ENCODE peak calls at places on chromosome 18, in nine cellular contexts. W is foreskin keratinocyte, O is WTC11, H is tibial nerve, G is sigmoid colon, D is dorsolateral prefrontal cortex, I is neural crest cell, Q is fibroblast of mammary gland, E is choroid plexus epithelial cell. S is an unnamed sample.

GRCh38 chr18:80145191-80145799 is 36.2 kb downstream of the ADNP2 start:
- DNase-seq in W (no peak), O (no peak), H (no peak), G (no peak), D (no peak), I (no peak), Q (peak; percentile 16), E (peak; percentile 69), S (no peak)

GRCh38 chr18:72867721-72868665 is at the start of gene NETO1:
- DNase-seq in W (no peak), O (peak; percentile 62), H (no peak), G (no peak), D (no peak), I (peak; percentile 42), Q (no peak), E (peak; percentile 7), S (peak; percentile 61)

GRCh38 chr18:56139792-56140254 is 498.6 kb downstream of the TXNL1 start:
- DNase-seq in W (no peak), O (no peak), H (no peak), G (no peak), D (peak; percentile 44), I (no peak), Q (peak; percentile 54), E (peak; percentile 54), S (no peak)

GRCh38 chr18:49726564-49726963 is 86.8 kb downstream of the ACAA2 start:
- DNase-seq in W (no peak), O (no peak), H (no peak), G (no peak), D (no peak), I (no peak), Q (no peak), E (peak; percentile 56), S (no peak)

GRCh38 chr18:22977847-22978701 is 44.9 kb downstream of the RBBP8 start:
- DNase-seq in W (peak; percentile 73), O (no peak), H (no peak), G (no peak), D (no peak), I (no peak), Q (peak; percentile 91), E (peak; percentile 87), S (no peak)

GRCh38 chr18:54323970-54324369 is 33.7 kb downstream of the STARD6 start:
- DNase-seq in W (no peak), O (no peak), H (no peak), G (no peak), D (no peak), I (no peak), Q (no peak), E (no peak), S (no peak)

GRCh38 chr18:6781846-6782245 is 52.3 kb downstream of the ARHGAP28 start:
- DNase-seq in W (no peak), O (no peak), H (no peak), G (no peak), D (no peak), I (no peak), Q (peak; percentile 68), E (peak; percentile 35), S (no peak)

GRCh38 chr18:13247506-13247905 is 28.9 kb downstream of the LDLRAD4 start:
- DNase-seq in W (no peak), O (no peak), H (no peak), G (peak; percentile 39), D (peak; percentile 25), I (no peak), Q (no peak), E (no peak), S (no peak)

GRCh38 chr18:7221424-7222155 is 9.3 kb upstream of the LRRC30 start:
- DNase-seq in W (peak; percentile 37), O (peak; percentile 67), H (no peak), G (no peak), D (no peak), I (peak; percentile 52), Q (peak; percentile 75), E (peak; percentile 92), S (no peak)

GRCh38 chr18:45588831-45589558 is 26.3 kb upstream of the SLC14A2 start:
- DNase-seq in W (no peak), O (no peak), H (no peak), G (no peak), D (no peak), I (no peak), Q (peak; percentile 76), E (peak; percentile 75), S (no peak)

GRCh38 chr18:44507729-44508325 is 172.9 kb upstream of the SETBP1 start:
- DNase-seq in W (no peak), O (no peak), H (peak; percentile 21), G (no peak), D (no peak), I (no peak), Q (no peak), E (peak; percentile 16), S (no peak)

GRCh38 chr18:3983351-3983969 is 471.6 kb downstream of the DLGAP1 start:
- DNase-seq in W (peak; percentile 99), O (no peak), H (no peak), G (no peak), D (no peak), I (no peak), Q (peak; percentile 98), E (no peak), S (no peak)

GRCh38 chr18:24885266-24885665 is 424.8 kb downstream of the HRH4 start:
- DNase-seq in W (no peak), O (no peak), H (no peak), G (no peak), D (no peak), I (no peak), Q (no peak), E (no peak), S (no peak)

GRCh38 chr18:58716046-58716766 is 44.9 kb downstream of the MALT1 start:
- DNase-seq in W (no peak), O (no peak), H (no peak), G (no peak), D (no peak), I (no peak), Q (no peak), E (peak; percentile 21), S (no peak)

DNA sequence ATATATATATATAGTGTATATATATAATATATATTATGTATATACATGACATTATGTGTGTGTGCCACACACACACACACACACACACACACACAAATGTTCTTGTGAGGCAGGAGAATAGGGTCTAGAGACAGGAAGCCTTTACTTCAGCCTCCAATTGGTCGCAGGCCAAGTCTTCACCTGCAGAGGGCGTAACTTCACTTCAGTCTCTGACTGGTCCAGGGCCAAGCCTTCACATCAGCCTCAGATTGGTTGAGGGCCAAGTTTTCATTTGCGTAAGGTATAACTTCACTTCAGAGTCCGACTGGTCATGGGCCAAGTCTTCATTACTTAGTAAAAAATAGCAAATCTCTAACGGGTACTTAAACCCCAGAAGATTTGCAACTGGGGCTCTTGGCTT is 13.2 kb upstream of the SS18 start:
- DNase-seq in W (no peak), O (peak; percentile 75), H (no peak), G (no peak), D (no peak), I (peak; percentile 4), Q (no peak), E (peak; percentile 6), S (no peak)
- TF ChIP-seq CTCF in W (peak; percentile 49), O (peak; percentile 57), H (no peak), G (no peak), D (no peak), I (peak; percentile 30), Q (peak; percentile 1), E (peak; percentile 25), S (peak; percentile 35)

DNA sequence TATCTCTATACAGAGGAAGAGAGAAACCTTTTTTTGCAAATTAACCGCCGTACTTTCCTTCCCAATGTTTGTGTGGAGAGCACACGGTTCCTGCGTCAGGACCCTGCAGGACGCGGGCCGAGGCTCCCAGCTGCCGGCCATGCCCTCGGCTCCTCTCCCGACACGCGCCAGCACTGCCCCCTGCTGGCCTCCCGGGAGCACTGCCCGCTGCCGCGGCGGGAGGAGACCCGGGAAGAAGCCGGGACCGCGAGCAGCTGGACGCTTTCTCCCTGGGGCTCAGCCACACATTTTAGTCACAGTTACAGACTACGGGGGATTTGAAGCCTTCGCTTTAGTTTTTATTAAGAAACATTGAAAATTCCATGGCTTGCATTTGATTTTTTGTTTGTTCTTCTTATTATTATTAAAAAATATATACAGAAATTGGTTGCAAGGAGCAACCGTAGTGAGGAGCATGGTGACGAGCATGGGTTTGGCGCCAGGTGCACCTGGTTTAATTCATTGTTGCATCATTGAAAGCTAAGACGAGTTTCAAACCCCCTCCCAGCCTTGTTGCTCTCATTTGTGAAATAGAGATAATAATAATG is 401.2 kb downstream of the GALR1 start:
- DNase-seq in W (no peak), O (peak; percentile 89), H (peak; percentile 65), G (peak; percentile 87), D (peak; percentile 63), I (peak; percentile 88), Q (peak; percentile 54), E (peak; percentile 77), S (peak; percentile 96)
- TF ChIP-seq CTCF in W (peak; percentile 45), O (peak; percentile 96), H (peak; percentile 88), G (peak; percentile 42), D (peak; percentile 97), I (peak; percentile 97), Q (peak; percentile 65), E (peak; percentile 87), S (peak; percentile 70)

GRCh38 chr18:48565105-48565504 is 26.3 kb downstream of the CTIF start:
- DNase-seq in W (no peak), O (no peak), H (no peak), G (no peak), D (no peak), I (no peak), Q (no peak), E (no peak), S (no peak)

GRCh38 chr18:48563027-48563426 is 24.2 kb downstream of the CTIF start:
- DNase-seq in W (peak; percentile 44), O (no peak), H (no peak), G (no peak), D (no peak), I (no peak), Q (peak; percentile 91), E (peak; percentile 66), S (no peak)

GRCh38 chr18:48562075-48562474 is 23.2 kb downstream of the CTIF start:
- DNase-seq in W (no peak), O (no peak), H (no peak), G (no peak), D (no peak), I (no peak), Q (no peak), E (no peak), S (no peak)

GRCh38 chr18:48566588-48566987 is 27.8 kb downstream of the CTIF start:
- DNase-seq in W (no peak), O (no peak), H (no peak), G (no peak), D (no peak), I (no peak), Q (no peak), E (no peak), S (no peak)

DNA sequence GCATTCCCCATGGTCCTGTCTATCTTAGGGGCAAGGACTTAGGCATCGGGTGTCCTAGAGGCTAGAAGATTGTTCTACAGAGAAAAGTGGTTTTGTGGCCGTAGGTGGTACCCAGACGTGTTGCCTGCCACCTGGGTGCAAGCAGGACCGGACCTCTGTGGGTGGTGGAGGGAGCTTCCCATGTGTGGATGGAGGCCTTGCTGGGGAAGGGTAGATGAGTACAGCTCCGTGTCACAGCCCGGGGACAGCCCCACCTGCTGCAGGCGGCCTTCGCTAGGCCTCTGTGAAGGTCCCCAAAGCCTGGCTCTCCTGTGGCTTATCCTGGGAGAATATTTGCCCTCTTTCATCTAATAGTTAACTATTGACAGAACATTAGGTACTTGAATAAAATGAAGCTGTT is 25.3 kb downstream of the CTIF start:
- DNase-seq in W (no peak), O (no peak), H (no peak), G (no peak), D (no peak), I (no peak), Q (no peak), E (no peak), S (no peak)
- TF ChIP-seq CTCF in W (no peak), O (no peak), H (no peak), G (no peak), D (no peak), I (no peak), Q (no peak), E (no peak), S (no peak)

GRCh38 chr18:11149441-11150270 is at the start of gene PIEZO2:
- DNase-seq in W (no peak), O (peak; percentile 84), H (no peak), G (peak; percentile 84), D (peak; percentile 76), I (peak; percentile 79), Q (peak; percentile 12), E (peak; percentile 78), S (no peak)
- TF ChIP-seq CTCF in W (no peak), O (no peak), H (no peak), G (no peak), D (peak; percentile 24), I (no peak), Q (no peak), E (no peak), S (no peak)